ENCODE peak calls at places on chromosome X, in four cellular contexts. Q is EL; X is aorta; B is activated T-helper 9 cell treated with anti-CD3 and anti-CD28 coated beads, Interleukin-2, amount 50 U/mL, for 16 hours. Y is an unnamed sample.

GRCh38 chrX:155645180-155645579 is 32.4 kb upstream of the TMLHE start:
- DNase-seq in Q (no peak), X (no peak), B (no peak), Y (no peak)

GRCh38 chrX:154735695-154736393 is 15.0 kb downstream of the GAB3 start:
- DNase-seq in Q (peak; percentile 87), X (peak; percentile 83), B (no peak), Y (peak; percentile 69)

GRCh38 chrX:103344606-103345005 is 11.7 kb upstream of the TCEAL9 start:
- DNase-seq in Q (no peak), X (no peak), B (no peak), Y (no peak)

GRCh38 chrX:8971116-8971515 is 62.8 kb downstream of the FAM9B start:
- DNase-seq in Q (peak; percentile 53), X (no peak), B (no peak), Y (no peak)

GRCh38 chrX:72714471-72714916 is 388 bp upstream of the PHKA1 start:
- DNase-seq in Q (peak; percentile 28), X (peak; percentile 86), B (no peak), Y (peak; percentile 71)

GRCh38 chrX:21725498-21725897 is 32.4 kb downstream of the SMPX start:
- DNase-seq in Q (no peak), X (no peak), B (no peak), Y (no peak)

GRCh38 chrX:72142094-72142843 is 10.6 kb upstream of the RTL5 start:
- DNase-seq in Q (no peak), X (no peak), B (no peak), Y (no peak)

GRCh38 chrX:149487292-149487691 is 17.8 kb downstream of the IDS start:
- DNase-seq in Q (no peak), X (no peak), B (no peak), Y (no peak)

GRCh38 chrX:54180403-54180802 is 2.7 kb downstream of the FAM120C start:
- DNase-seq in Q (peak; percentile 47), X (no peak), B (no peak), Y (no peak)

GRCh38 chrX:13346646-13347045 is 26.8 kb upstream of the ATXN3L start:
- DNase-seq in Q (no peak), X (no peak), B (no peak), Y (no peak)

GRCh38 chrX:68286076-68286475 is 147.2 kb downstream of the OPHN1 start:
- DNase-seq in Q (no peak), X (no peak), B (no peak), Y (no peak)

GRCh38 chrX:100647095-100647494 is 3.1 kb downstream of the SRPX2 start:
- DNase-seq in Q (peak; percentile 26), X (no peak), B (no peak), Y (peak; percentile 55)

GRCh38 chrX:18674417-18674787 is 2.5 kb upstream of the RS1 start:
- DNase-seq in Q (no peak), X (no peak), B (peak; percentile 5), Y (peak; percentile 57)

GRCh38 chrX:14712096-14712495 is 160.8 kb downstream of the FANCB start:
- DNase-seq in Q (peak; percentile 0), X (no peak), B (no peak), Y (no peak)

GRCh38 chrX:2692221-2693122 is 1.4 kb downstream of the CD99 start:
- DNase-seq in Q (peak; percentile 70), X (peak; percentile 84), B (no peak), Y (peak; percentile 38)

GRCh38 chrX:14235004-14235403 is 205.3 kb upstream of the GEMIN8 start:
- DNase-seq in Q (no peak), X (no peak), B (no peak), Y (no peak)

GRCh38 chrX:37846141-37846540 is 1.2 kb downstream of the DYNLT3 start:
- DNase-seq in Q (no peak), X (no peak), B (no peak), Y (no peak)

GRCh38 chrX:31269914-31270313 is 198.1 kb upstream of the FTHL17 start:
- DNase-seq in Q (no peak), X (no peak), B (no peak), Y (no peak)

GRCh38 chrX:105698386-105698785 is 124.0 kb upstream of the NRK start:
- DNase-seq in Q (no peak), X (no peak), B (no peak), Y (no peak)

GRCh38 chrX:11382935-11383334 is 89.7 kb downstream of the AMELX start:
- DNase-seq in Q (no peak), X (no peak), B (no peak), Y (no peak)

GRCh38 chrX:110216027-110216426 is 101.9 kb downstream of the AMMECR1 start:
- DNase-seq in Q (no peak), X (no peak), B (no peak), Y (no peak)

GRCh38 chrX:49079489-49080428 is at the start of gene WDR45:
- DNase-seq in Q (peak; percentile 72), X (peak; percentile 90), B (peak; percentile 57), Y (peak; percentile 73)

GRCh38 chrX:134362560-134363089 is 97.3 kb upstream of the HPRT1 start:
- DNase-seq in Q (no peak), X (no peak), B (no peak), Y (no peak)

GRCh38 chrX:39705299-39705698 is 392.5 kb downstream of the BCOR start:
- DNase-seq in Q (peak; percentile 76), X (peak; percentile 90), B (no peak), Y (peak; percentile 90)

GRCh38 chrX:136616987-136617685 is 30.8 kb upstream of the CD40LG start:
- DNase-seq in Q (no peak), X (no peak), B (no peak), Y (no peak)

GRCh38 chrX:78746496-78746895 is 1.0 kb upstream of the LPAR4 start:
- DNase-seq in Q (no peak), X (no peak), B (no peak), Y (no peak)

GRCh38 chrX:148902581-148902980 is 402.2 kb downstream of the AFF2 start:
- DNase-seq in Q (no peak), X (no peak), B (no peak), Y (no peak)

GRCh38 chrX:14864626-14865025 is 8.2 kb downstream of the FANCB start:
- DNase-seq in Q (peak; percentile 62), X (no peak), B (no peak), Y (no peak)

GRCh38 chrX:16033336-16033735 is 90.0 kb upstream of the GRPR start:
- DNase-seq in Q (no peak), X (no peak), B (no peak), Y (no peak)

GRCh38 chrX:120549483-120550452 is 11.0 kb downstream of the CUL4B start:
- DNase-seq in Q (peak; percentile 92), X (no peak), B (no peak), Y (no peak)